ENCODE peak calls at places on chromosomes 2 and 18, in seven cellular contexts. E is fibroblast of mammary gland, X is body of pancreas, N is epithelial cell of esophagus, R is GM13976, K is kidney, M is endodermal cell. Z is an unnamed sample.

GRCh38 chr2:174195253-174195652 is 53.1 kb downstream of the OLA1 start:
- DNase-seq in M (no peak), X (no peak), K (no peak), N (no peak), E (peak), R (no peak), Z (no peak)

GRCh38 chr2:180656455-180656847 is 324.0 kb upstream of the UBE2E3 start:
- DNase-seq in M (peak), R (no peak), E (peak), X (no peak), K (no peak), N (peak), Z (no peak)

GRCh38 chr2:143955416-143956075 is 564.4 kb downstream of the ZEB2 start:
- DNase-seq in M (no peak), R (no peak), N (peak), E (peak), K (no peak), X (peak), Z (no peak)

GRCh38 chr2:118903029-118903351 is 39.0 kb upstream of the MARCO start:
- DNase-seq in E (no peak), X (no peak), N (no peak), R (no peak), K (no peak), M (no peak), Z (no peak)

GRCh38 chr18:2824865-2825264 is 21.9 kb upstream of the EMILIN2 start:
- DNase-seq in R (no peak), X (no peak), K (no peak), E (no peak), M (no peak), N (no peak), Z (no peak)

GRCh38 chr18:59056706-59057492 is 82.8 kb upstream of the SEC11C start:
- DNase-seq in M (peak), X (peak), R (peak), K (peak), E (peak), N (peak), Z (peak)

GRCh38 chr18:59148192-59148591 is 8.5 kb downstream of the SEC11C start:
- DNase-seq in E (no peak), K (no peak), M (no peak), N (peak), X (peak), R (no peak), Z (no peak)

GRCh38 chr2:152542995-152543481 is 174.2 kb downstream of the PRPF40A start:
- DNase-seq in X (no peak), K (no peak), E (peak), R (no peak), M (peak), N (peak), Z (no peak)

GRCh38 chr2:169933124-169933711 is 106.0 kb downstream of the UBR3 start:
- DNase-seq in M (no peak), N (peak), E (peak), X (no peak), K (no peak), R (peak), Z (peak)

GRCh38 chr2:16652296-16653082 is 13.1 kb downstream of the CYRIA start:
- DNase-seq in R (no peak), M (peak), E (peak), N (no peak), K (no peak), X (no peak), Z (no peak)

GRCh38 chr2:172996387-172996961 is 79.2 kb upstream of the MAP3K20 start:
- DNase-seq in N (peak), M (no peak), K (no peak), X (no peak), E (peak), R (no peak), Z (no peak)

GRCh38 chr2:200618590-200619021 is 32.8 kb downstream of the AOX1 start:
- DNase-seq in R (no peak), K (no peak), E (peak), N (peak), M (no peak), X (no peak), Z (no peak)

GRCh38 chr2:191150451-191151314 is at the start of gene STAT4:
- DNase-seq in N (peak), R (peak), K (peak), E (peak), M (peak), X (peak), Z (peak)

GRCh38 chr2:15673919-15674636 is 82.4 kb downstream of the DDX1 start:
- DNase-seq in X (no peak), E (peak), R (no peak), N (peak), K (peak), M (peak), Z (no peak)

GRCh38 chr2:30165617-30166016 is 18.8 kb downstream of the YPEL5 start:
- DNase-seq in M (no peak), E (no peak), X (peak), K (no peak), N (no peak), R (no peak), Z (no peak)

DNA sequence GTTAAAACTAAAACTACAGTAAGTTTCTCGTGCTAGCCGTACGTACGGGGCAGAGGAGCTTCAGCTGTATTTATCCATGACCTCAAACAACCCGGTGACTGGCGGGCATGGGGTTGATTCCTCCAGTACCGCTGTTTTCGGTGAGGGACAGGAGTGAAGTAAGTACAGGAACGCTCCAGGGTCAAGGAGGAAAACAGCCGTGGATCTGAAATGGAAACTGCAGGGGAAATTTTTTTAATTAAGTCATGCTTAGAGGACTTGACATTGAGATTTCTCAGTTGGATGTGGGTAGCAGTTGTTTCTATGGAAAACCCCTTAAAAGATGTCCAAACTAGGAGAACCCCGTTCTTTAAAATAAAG is 1.2 kb downstream of the RAB12 start:
- DNase-seq in K (no peak), E (peak), R (no peak), N (no peak), X (peak), M (no peak), Z (no peak)
- TF ChIP-seq CTCF in K (no peak), E (no peak), R (no peak), N (no peak), X (no peak), M (no peak), Z (no peak)

GRCh38 chr18:66548747-66549146 is 55.1 kb downstream of the CDH19 start:
- DNase-seq in M (peak), N (peak), K (no peak), E (no peak), R (peak), X (no peak), Z (peak)
- TF ChIP-seq CTCF in M (peak), N (peak), K (no peak), E (no peak), R (no peak), X (no peak), Z (peak)

GRCh38 chr18:21230436-21230835 is 11.6 kb upstream of the GREB1L start:
- DNase-seq in N (peak), R (no peak), X (no peak), M (no peak), E (no peak), K (no peak), Z (no peak)
- TF ChIP-seq CTCF in N (no peak), R (no peak), X (no peak), M (no peak), E (no peak), K (no peak), Z (no peak)

GRCh38 chr2:131682122-131682944 is 154.6 kb downstream of the CCDC74A start:
- DNase-seq in R (peak), K (peak), E (peak), N (peak), M (peak), X (peak), Z (peak)
- TF ChIP-seq CTCF in R (peak), K (no peak), E (peak), N (peak), M (peak), X (no peak), Z (peak)

GRCh38 chr18:49784427-49785185 is 28.7 kb downstream of the ACAA2 start:
- DNase-seq in E (peak), X (no peak), K (no peak), N (peak), R (no peak), M (no peak), Z (no peak)
- TF ChIP-seq CTCF in E (peak), X (no peak), K (peak), N (peak), R (no peak), M (peak), Z (peak)

GRCh38 chr2:63300835-63301234 is 250.2 kb downstream of the OTX1 start:
- DNase-seq in R (no peak), K (no peak), N (no peak), X (no peak), E (peak), M (peak), Z (no peak)
- TF ChIP-seq CTCF in R (no peak), K (no peak), N (peak), X (no peak), E (peak), M (peak), Z (peak)